ENCODE peak calls at places on chromosomes 11 and 22, in ten cellular contexts. One of them, this sample, is unnamed.
A peak's percentile ranks its signal among the peaks of the same experiment; 100 is the strongest.

GRCh38 chr11:88115828-88116410 is 59.3 kb downstream of the RAB38 start:
- DNase-seq in CD4-positive, alpha-beta memory T cell: no peak
- DNase-seq in fibroblast of the aortic adventitia: no peak
- DNase-seq in OCI-LY7: no peak
- DNase-seq in fibroblast of mammary gland: no peak
- DNase-seq in Peyer's patch: no peak
- DNase-seq in fibroblast of villous mesenchyme: no peak
- DNase-seq in choroid plexus epithelial cell: no peak
- DNase-seq in astrocyte of the spinal cord: no peak
- DNase-seq in WERI-Rb-1: no peak
- DNase-seq in this sample: no peak

GRCh38 chr11:32137263-32137662 is 46.4 kb downstream of the RCN1 start:
- DNase-seq in CD4-positive, alpha-beta memory T cell: no peak
- DNase-seq in fibroblast of the aortic adventitia: peak; percentile 97
- DNase-seq in OCI-LY7: no peak
- DNase-seq in fibroblast of mammary gland: peak; percentile 97
- DNase-seq in Peyer's patch: no peak
- DNase-seq in fibroblast of villous mesenchyme: peak; percentile 93
- DNase-seq in choroid plexus epithelial cell: peak; percentile 99
- DNase-seq in astrocyte of the spinal cord: peak; percentile 91
- DNase-seq in WERI-Rb-1: no peak
- DNase-seq in this sample: no peak

GRCh38 chr11:70703141-70704052 is 305.1 kb downstream of the CTTN start:
- DNase-seq in CD4-positive, alpha-beta memory T cell: no peak
- DNase-seq in fibroblast of the aortic adventitia: no peak
- DNase-seq in OCI-LY7: no peak
- DNase-seq in fibroblast of mammary gland: no peak
- DNase-seq in Peyer's patch: no peak
- DNase-seq in fibroblast of villous mesenchyme: no peak
- DNase-seq in choroid plexus epithelial cell: no peak
- DNase-seq in astrocyte of the spinal cord: no peak
- DNase-seq in WERI-Rb-1: no peak
- DNase-seq in this sample: peak; percentile 59

GRCh38 chr11:34926101-34926830 is 9.8 kb downstream of the PDHX start:
- DNase-seq in CD4-positive, alpha-beta memory T cell: peak; percentile 53
- DNase-seq in fibroblast of the aortic adventitia: peak; percentile 76
- DNase-seq in OCI-LY7: peak; percentile 58
- DNase-seq in fibroblast of mammary gland: peak; percentile 65
- DNase-seq in Peyer's patch: no peak
- DNase-seq in fibroblast of villous mesenchyme: peak; percentile 74
- DNase-seq in choroid plexus epithelial cell: peak; percentile 74
- DNase-seq in astrocyte of the spinal cord: peak; percentile 76
- DNase-seq in WERI-Rb-1: no peak
- DNase-seq in this sample: peak; percentile 51

GRCh38 chr11:31779268-31779879 is 31.7 kb downstream of the PAX6 start:
- DNase-seq in CD4-positive, alpha-beta memory T cell: no peak
- DNase-seq in fibroblast of the aortic adventitia: peak; percentile 73
- DNase-seq in OCI-LY7: no peak
- DNase-seq in fibroblast of mammary gland: peak; percentile 71
- DNase-seq in Peyer's patch: no peak
- DNase-seq in fibroblast of villous mesenchyme: peak; percentile 13
- DNase-seq in choroid plexus epithelial cell: peak; percentile 31
- DNase-seq in astrocyte of the spinal cord: peak; percentile 72
- DNase-seq in WERI-Rb-1: peak; percentile 50
- DNase-seq in this sample: no peak

GRCh38 chr11:34976496-34976895 is 60.1 kb downstream of the PDHX start:
- DNase-seq in CD4-positive, alpha-beta memory T cell: no peak
- DNase-seq in fibroblast of the aortic adventitia: peak; percentile 31
- DNase-seq in OCI-LY7: no peak
- DNase-seq in fibroblast of mammary gland: no peak
- DNase-seq in Peyer's patch: no peak
- DNase-seq in fibroblast of villous mesenchyme: no peak
- DNase-seq in choroid plexus epithelial cell: no peak
- DNase-seq in astrocyte of the spinal cord: no peak
- DNase-seq in WERI-Rb-1: no peak
- DNase-seq in this sample: no peak

GRCh38 chr22:20998411-20999336 is 3.2 kb downstream of the THAP7 start:
- DNase-seq in CD4-positive, alpha-beta memory T cell: no peak
- DNase-seq in fibroblast of the aortic adventitia: peak; percentile 19
- DNase-seq in OCI-LY7: no peak
- DNase-seq in fibroblast of mammary gland: peak; percentile 51
- DNase-seq in Peyer's patch: no peak
- DNase-seq in fibroblast of villous mesenchyme: no peak
- DNase-seq in choroid plexus epithelial cell: peak; percentile 33
- DNase-seq in astrocyte of the spinal cord: no peak
- DNase-seq in WERI-Rb-1: no peak
- DNase-seq in this sample: no peak

GRCh38 chr11:105297463-105297862 is 157.9 kb upstream of the CARD18 start:
- DNase-seq in CD4-positive, alpha-beta memory T cell: no peak
- DNase-seq in fibroblast of the aortic adventitia: peak; percentile 53
- DNase-seq in OCI-LY7: no peak
- DNase-seq in fibroblast of mammary gland: peak; percentile 61
- DNase-seq in Peyer's patch: no peak
- DNase-seq in fibroblast of villous mesenchyme: peak; percentile 31
- DNase-seq in choroid plexus epithelial cell: peak; percentile 57
- DNase-seq in astrocyte of the spinal cord: peak; percentile 22
- DNase-seq in WERI-Rb-1: no peak
- DNase-seq in this sample: no peak

GRCh38 chr11:113389288-113389687 is 1.7 kb downstream of the ANKK1 start:
- DNase-seq in CD4-positive, alpha-beta memory T cell: no peak
- DNase-seq in fibroblast of the aortic adventitia: no peak
- DNase-seq in OCI-LY7: no peak
- DNase-seq in fibroblast of mammary gland: no peak
- DNase-seq in Peyer's patch: no peak
- DNase-seq in fibroblast of villous mesenchyme: peak; percentile 76
- DNase-seq in choroid plexus epithelial cell: no peak
- DNase-seq in astrocyte of the spinal cord: no peak
- DNase-seq in WERI-Rb-1: peak; percentile 73
- DNase-seq in this sample: no peak

GRCh38 chr11:58433638-58434203 is 5.8 kb upstream of the OR5B2 start:
- DNase-seq in CD4-positive, alpha-beta memory T cell: no peak
- DNase-seq in fibroblast of the aortic adventitia: no peak
- DNase-seq in OCI-LY7: peak; percentile 38
- DNase-seq in fibroblast of mammary gland: no peak
- DNase-seq in Peyer's patch: no peak
- DNase-seq in fibroblast of villous mesenchyme: no peak
- DNase-seq in choroid plexus epithelial cell: no peak
- DNase-seq in astrocyte of the spinal cord: no peak
- DNase-seq in WERI-Rb-1: no peak
- DNase-seq in this sample: no peak

GRCh38 chr11:61345170-61345610 is 12.2 kb downstream of the TKFC start:
- DNase-seq in CD4-positive, alpha-beta memory T cell: no peak
- DNase-seq in fibroblast of the aortic adventitia: peak; percentile 46
- DNase-seq in OCI-LY7: no peak
- DNase-seq in fibroblast of mammary gland: no peak
- DNase-seq in Peyer's patch: no peak
- DNase-seq in fibroblast of villous mesenchyme: peak; percentile 25
- DNase-seq in choroid plexus epithelial cell: no peak
- DNase-seq in astrocyte of the spinal cord: no peak
- DNase-seq in WERI-Rb-1: peak; percentile 55
- DNase-seq in this sample: no peak

GRCh38 chr11:24286238-24286637 is 210.6 kb upstream of the LUZP2 start:
- DNase-seq in CD4-positive, alpha-beta memory T cell: no peak
- DNase-seq in fibroblast of the aortic adventitia: no peak
- DNase-seq in OCI-LY7: no peak
- DNase-seq in fibroblast of mammary gland: no peak
- DNase-seq in Peyer's patch: no peak
- DNase-seq in fibroblast of villous mesenchyme: no peak
- DNase-seq in choroid plexus epithelial cell: no peak
- DNase-seq in astrocyte of the spinal cord: no peak
- DNase-seq in WERI-Rb-1: no peak
- DNase-seq in this sample: no peak

GRCh38 chr22:28414017-28414416 is 265.6 kb downstream of the TTC28 start:
- DNase-seq in CD4-positive, alpha-beta memory T cell: no peak
- DNase-seq in fibroblast of the aortic adventitia: peak; percentile 50
- DNase-seq in OCI-LY7: no peak
- DNase-seq in fibroblast of mammary gland: peak; percentile 42
- DNase-seq in Peyer's patch: no peak
- DNase-seq in fibroblast of villous mesenchyme: no peak
- DNase-seq in choroid plexus epithelial cell: peak; percentile 72
- DNase-seq in astrocyte of the spinal cord: no peak
- DNase-seq in WERI-Rb-1: no peak
- DNase-seq in this sample: no peak

GRCh38 chr11:67576742-67577475 is 6.7 kb upstream of the GSTP1 start:
- DNase-seq in CD4-positive, alpha-beta memory T cell: no peak
- DNase-seq in fibroblast of the aortic adventitia: no peak
- DNase-seq in OCI-LY7: peak; percentile 46
- DNase-seq in fibroblast of mammary gland: no peak
- DNase-seq in Peyer's patch: no peak
- DNase-seq in fibroblast of villous mesenchyme: no peak
- DNase-seq in choroid plexus epithelial cell: no peak
- DNase-seq in astrocyte of the spinal cord: no peak
- DNase-seq in WERI-Rb-1: peak; percentile 74
- DNase-seq in this sample: no peak

GRCh38 chr11:120608760-120609211 is 97.2 kb downstream of the GRIK4 start:
- DNase-seq in CD4-positive, alpha-beta memory T cell: no peak
- DNase-seq in fibroblast of the aortic adventitia: peak; percentile 22
- DNase-seq in OCI-LY7: no peak
- DNase-seq in fibroblast of mammary gland: peak; percentile 20
- DNase-seq in Peyer's patch: no peak
- DNase-seq in fibroblast of villous mesenchyme: peak; percentile 36
- DNase-seq in choroid plexus epithelial cell: no peak
- DNase-seq in astrocyte of the spinal cord: no peak
- DNase-seq in WERI-Rb-1: no peak
- DNase-seq in this sample: no peak

GRCh38 chr11:133947298-133947905 is 9.4 kb downstream of the IGSF9B start:
- DNase-seq in CD4-positive, alpha-beta memory T cell: peak; percentile 78
- DNase-seq in fibroblast of the aortic adventitia: peak; percentile 45
- DNase-seq in OCI-LY7: no peak
- DNase-seq in fibroblast of mammary gland: peak; percentile 40
- DNase-seq in Peyer's patch: no peak
- DNase-seq in fibroblast of villous mesenchyme: peak; percentile 32
- DNase-seq in choroid plexus epithelial cell: peak; percentile 39
- DNase-seq in astrocyte of the spinal cord: peak; percentile 29
- DNase-seq in WERI-Rb-1: peak; percentile 79
- DNase-seq in this sample: peak; percentile 52

GRCh38 chr11:43908191-43908590 is 27.6 kb downstream of the ALKBH3 start:
- DNase-seq in CD4-positive, alpha-beta memory T cell: no peak
- DNase-seq in fibroblast of the aortic adventitia: no peak
- DNase-seq in OCI-LY7: no peak
- DNase-seq in fibroblast of mammary gland: no peak
- DNase-seq in Peyer's patch: no peak
- DNase-seq in fibroblast of villous mesenchyme: no peak
- DNase-seq in choroid plexus epithelial cell: no peak
- DNase-seq in astrocyte of the spinal cord: no peak
- DNase-seq in WERI-Rb-1: peak; percentile 26
- DNase-seq in this sample: no peak

GRCh38 chr22:19522190-19522880 is 1.9 kb downstream of the CLDN5 start:
- DNase-seq in CD4-positive, alpha-beta memory T cell: no peak
- DNase-seq in fibroblast of the aortic adventitia: no peak
- DNase-seq in OCI-LY7: no peak
- DNase-seq in fibroblast of mammary gland: no peak
- DNase-seq in Peyer's patch: no peak
- DNase-seq in fibroblast of villous mesenchyme: no peak
- DNase-seq in choroid plexus epithelial cell: no peak
- DNase-seq in astrocyte of the spinal cord: no peak
- DNase-seq in WERI-Rb-1: peak; percentile 54
- DNase-seq in this sample: no peak

GRCh38 chr22:19520566-19521305 is 3.5 kb downstream of the CLDN5 start:
- DNase-seq in CD4-positive, alpha-beta memory T cell: no peak
- DNase-seq in fibroblast of the aortic adventitia: no peak
- DNase-seq in OCI-LY7: no peak
- DNase-seq in fibroblast of mammary gland: no peak
- DNase-seq in Peyer's patch: no peak
- DNase-seq in fibroblast of villous mesenchyme: no peak
- DNase-seq in choroid plexus epithelial cell: no peak
- DNase-seq in astrocyte of the spinal cord: no peak
- DNase-seq in WERI-Rb-1: no peak
- DNase-seq in this sample: no peak

GRCh38 chr22:19523240-19524169 is 705 bp downstream of the CLDN5 start:
- DNase-seq in CD4-positive, alpha-beta memory T cell: no peak
- DNase-seq in fibroblast of the aortic adventitia: peak; percentile 23
- DNase-seq in OCI-LY7: no peak
- DNase-seq in fibroblast of mammary gland: peak; percentile 21
- DNase-seq in Peyer's patch: no peak
- DNase-seq in fibroblast of villous mesenchyme: peak; percentile 49
- DNase-seq in choroid plexus epithelial cell: peak; percentile 47
- DNase-seq in astrocyte of the spinal cord: peak; percentile 28
- DNase-seq in WERI-Rb-1: no peak
- DNase-seq in this sample: no peak

GRCh38 chr22:19524170-19525115 is at the start of gene CLDN5:
- DNase-seq in CD4-positive, alpha-beta memory T cell: no peak
- DNase-seq in fibroblast of the aortic adventitia: no peak
- DNase-seq in OCI-LY7: no peak
- DNase-seq in fibroblast of mammary gland: no peak
- DNase-seq in Peyer's patch: no peak
- DNase-seq in fibroblast of villous mesenchyme: peak; percentile 24
- DNase-seq in choroid plexus epithelial cell: peak; percentile 39
- DNase-seq in astrocyte of the spinal cord: peak; percentile 9
- DNase-seq in WERI-Rb-1: no peak
- DNase-seq in this sample: no peak

GRCh38 chr22:19522881-19523239 is 1.4 kb downstream of the CLDN5 start:
- DNase-seq in CD4-positive, alpha-beta memory T cell: no peak
- DNase-seq in fibroblast of the aortic adventitia: no peak
- DNase-seq in OCI-LY7: no peak
- DNase-seq in fibroblast of mammary gland: no peak
- DNase-seq in Peyer's patch: no peak
- DNase-seq in fibroblast of villous mesenchyme: no peak
- DNase-seq in choroid plexus epithelial cell: no peak
- DNase-seq in astrocyte of the spinal cord: no peak
- DNase-seq in WERI-Rb-1: no peak
- DNase-seq in this sample: no peak
- H3K4me3 ChIP-seq in CD4-positive, alpha-beta memory T cell: no peak overlapping the region
- H3K4me3 ChIP-seq in fibroblast of the aortic adventitia: no peak overlapping the region
- H3K4me3 ChIP-seq in OCI-LY7: no peak overlapping the region
- H3K4me3 ChIP-seq in fibroblast of mammary gland: no peak overlapping the region
- H3K4me3 ChIP-seq in Peyer's patch: no peak overlapping the region
- H3K4me3 ChIP-seq in fibroblast of villous mesenchyme: peak overlapping the region; percentile 50
- H3K4me3 ChIP-seq in choroid plexus epithelial cell: peak overlapping the region; percentile 56
- H3K4me3 ChIP-seq in astrocyte of the spinal cord: peak overlapping the region; percentile 18
- H3K4me3 ChIP-seq in WERI-Rb-1: no peak overlapping the region
- H3K4me3 ChIP-seq in this sample: no peak overlapping the region

GRCh38 chr22:42180349-42180842 is 49.8 kb upstream of the CYP2D6 start:
- DNase-seq in CD4-positive, alpha-beta memory T cell: peak; percentile 76
- DNase-seq in fibroblast of the aortic adventitia: peak; percentile 22
- DNase-seq in OCI-LY7: no peak
- DNase-seq in fibroblast of mammary gland: peak; percentile 58
- DNase-seq in Peyer's patch: peak; percentile 28
- DNase-seq in fibroblast of villous mesenchyme: peak; percentile 32
- DNase-seq in choroid plexus epithelial cell: no peak
- DNase-seq in astrocyte of the spinal cord: peak; percentile 24
- DNase-seq in WERI-Rb-1: no peak
- DNase-seq in this sample: peak; percentile 97
- H3K4me3 ChIP-seq in CD4-positive, alpha-beta memory T cell: no peak overlapping the region
- H3K4me3 ChIP-seq in fibroblast of the aortic adventitia: no peak overlapping the region
- H3K4me3 ChIP-seq in OCI-LY7: no peak overlapping the region
- H3K4me3 ChIP-seq in fibroblast of mammary gland: no peak overlapping the region
- H3K4me3 ChIP-seq in Peyer's patch: no peak overlapping the region
- H3K4me3 ChIP-seq in fibroblast of villous mesenchyme: no peak overlapping the region
- H3K4me3 ChIP-seq in choroid plexus epithelial cell: no peak overlapping the region
- H3K4me3 ChIP-seq in astrocyte of the spinal cord: no peak overlapping the region
- H3K4me3 ChIP-seq in WERI-Rb-1: no peak overlapping the region
- H3K4me3 ChIP-seq in this sample: peak overlapping the region; percentile 33

GRCh38 chr11:65604258-65604657 is 8.7 kb upstream of the KCNK7 start:
- DNase-seq in CD4-positive, alpha-beta memory T cell: no peak
- DNase-seq in fibroblast of the aortic adventitia: no peak
- DNase-seq in OCI-LY7: no peak
- DNase-seq in fibroblast of mammary gland: no peak
- DNase-seq in Peyer's patch: no peak
- DNase-seq in fibroblast of villous mesenchyme: no peak
- DNase-seq in choroid plexus epithelial cell: no peak
- DNase-seq in astrocyte of the spinal cord: no peak
- DNase-seq in WERI-Rb-1: no peak
- DNase-seq in this sample: no peak
- H3K4me3 ChIP-seq in CD4-positive, alpha-beta memory T cell: no peak overlapping the region
- H3K4me3 ChIP-seq in fibroblast of the aortic adventitia: no peak overlapping the region
- H3K4me3 ChIP-seq in OCI-LY7: no peak overlapping the region
- H3K4me3 ChIP-seq in fibroblast of mammary gland: no peak overlapping the region
- H3K4me3 ChIP-seq in Peyer's patch: no peak overlapping the region
- H3K4me3 ChIP-seq in fibroblast of villous mesenchyme: no peak overlapping the region
- H3K4me3 ChIP-seq in choroid plexus epithelial cell: no peak overlapping the region
- H3K4me3 ChIP-seq in astrocyte of the spinal cord: no peak overlapping the region
- H3K4me3 ChIP-seq in WERI-Rb-1: no peak overlapping the region
- H3K4me3 ChIP-seq in this sample: no peak overlapping the region

GRCh38 chr22:26902401-26903029 is 245.1 kb downstream of the MIAT start:
- DNase-seq in CD4-positive, alpha-beta memory T cell: no peak
- DNase-seq in fibroblast of the aortic adventitia: no peak
- DNase-seq in OCI-LY7: no peak
- DNase-seq in fibroblast of mammary gland: no peak
- DNase-seq in Peyer's patch: no peak
- DNase-seq in fibroblast of villous mesenchyme: no peak
- DNase-seq in choroid plexus epithelial cell: no peak
- DNase-seq in astrocyte of the spinal cord: no peak
- DNase-seq in WERI-Rb-1: no peak
- DNase-seq in this sample: no peak
- H3K4me3 ChIP-seq in CD4-positive, alpha-beta memory T cell: no peak overlapping the region
- H3K4me3 ChIP-seq in fibroblast of the aortic adventitia: no peak overlapping the region
- H3K4me3 ChIP-seq in OCI-LY7: no peak overlapping the region
- H3K4me3 ChIP-seq in fibroblast of mammary gland: no peak overlapping the region
- H3K4me3 ChIP-seq in Peyer's patch: no peak overlapping the region
- H3K4me3 ChIP-seq in fibroblast of villous mesenchyme: no peak overlapping the region
- H3K4me3 ChIP-seq in choroid plexus epithelial cell: no peak overlapping the region
- H3K4me3 ChIP-seq in astrocyte of the spinal cord: no peak overlapping the region
- H3K4me3 ChIP-seq in WERI-Rb-1: peak overlapping the region; percentile 40
- H3K4me3 ChIP-seq in this sample: no peak overlapping the region

This sample was measured in Jurkat, Clone E6-1.